ENCODE peak calls at places on chromosomes 6 and 20, in seven cellular contexts. One of them, this sample, is unnamed.
A peak's percentile ranks its signal among the peaks of the same experiment; 100 is the strongest.

GRCh38 chr20:37669062-37669772 is 24.6 kb upstream of the CTNNBL1 start:
- DNase-seq in MCF 10A: peak; percentile 24
- DNase-seq in hypothalamus: no peak
- DNase-seq in NCI-H1092 treated with DMSO at 0.1 percent for 48 hours: peak; percentile 51
- DNase-seq in naive thymus-derived CD4-positive, alpha-beta T cell: no peak
- DNase-seq in left ventricle myocardium inferior: no peak
- DNase-seq in HFF-Myc: peak; percentile 7
- DNase-seq in this sample: no peak

GRCh38 chr6:119036076-119036475 is 42.4 kb downstream of the FAM184A start:
- DNase-seq in MCF 10A: no peak
- DNase-seq in NCI-H1092 treated with DMSO at 0.1 percent for 48 hours: no peak
- DNase-seq in naive thymus-derived CD4-positive, alpha-beta T cell: no peak
- DNase-seq in hypothalamus: no peak
- DNase-seq in left ventricle myocardium inferior: no peak
- DNase-seq in HFF-Myc: no peak
- DNase-seq in this sample: no peak

GRCh38 chr6:144581807-144582537 is 296.8 kb downstream of the UTRN start:
- DNase-seq in naive thymus-derived CD4-positive, alpha-beta T cell: peak; percentile 40
- DNase-seq in NCI-H1092 treated with DMSO at 0.1 percent for 48 hours: peak; percentile 47
- DNase-seq in left ventricle myocardium inferior: no peak
- DNase-seq in MCF 10A: peak; percentile 13
- DNase-seq in HFF-Myc: no peak
- DNase-seq in hypothalamus: no peak
- DNase-seq in this sample: peak; percentile 49

GRCh38 chr20:35886537-35886936 is 67.8 kb downstream of the SCAND1 start:
- DNase-seq in naive thymus-derived CD4-positive, alpha-beta T cell: no peak
- DNase-seq in HFF-Myc: no peak
- DNase-seq in MCF 10A: no peak
- DNase-seq in left ventricle myocardium inferior: peak; percentile 57
- DNase-seq in NCI-H1092 treated with DMSO at 0.1 percent for 48 hours: no peak
- DNase-seq in hypothalamus: no peak
- DNase-seq in this sample: no peak

GRCh38 chr20:58094698-58095097 is 133.8 kb downstream of the ANKRD60 start:
- DNase-seq in NCI-H1092 treated with DMSO at 0.1 percent for 48 hours: no peak
- DNase-seq in HFF-Myc: no peak
- DNase-seq in left ventricle myocardium inferior: no peak
- DNase-seq in naive thymus-derived CD4-positive, alpha-beta T cell: no peak
- DNase-seq in MCF 10A: no peak
- DNase-seq in hypothalamus: no peak
- DNase-seq in this sample: no peak

GRCh38 chr20:23126281-23127061 is 40.3 kb upstream of the CD93 start:
- DNase-seq in HFF-Myc: no peak
- DNase-seq in hypothalamus: no peak
- DNase-seq in naive thymus-derived CD4-positive, alpha-beta T cell: no peak
- DNase-seq in MCF 10A: no peak
- DNase-seq in NCI-H1092 treated with DMSO at 0.1 percent for 48 hours: no peak
- DNase-seq in left ventricle myocardium inferior: no peak
- DNase-seq in this sample: no peak

GRCh38 chr20:19658137-19658536 is 99.9 kb upstream of the RIN2 start:
- DNase-seq in hypothalamus: no peak
- DNase-seq in NCI-H1092 treated with DMSO at 0.1 percent for 48 hours: no peak
- DNase-seq in MCF 10A: no peak
- DNase-seq in left ventricle myocardium inferior: no peak
- DNase-seq in naive thymus-derived CD4-positive, alpha-beta T cell: no peak
- DNase-seq in HFF-Myc: no peak
- DNase-seq in this sample: no peak

GRCh38 chr20:31566658-31567379 is 38.3 kb upstream of the ID1 start:
- DNase-seq in naive thymus-derived CD4-positive, alpha-beta T cell: no peak
- DNase-seq in HFF-Myc: no peak
- DNase-seq in hypothalamus: no peak
- DNase-seq in left ventricle myocardium inferior: no peak
- DNase-seq in NCI-H1092 treated with DMSO at 0.1 percent for 48 hours: peak; percentile 33
- DNase-seq in MCF 10A: peak; percentile 88
- DNase-seq in this sample: peak; percentile 40

GRCh38 chr6:32046450-32047083 is 8.4 kb downstream of the CYP21A2 start:
- DNase-seq in naive thymus-derived CD4-positive, alpha-beta T cell: no peak
- DNase-seq in HFF-Myc: no peak
- DNase-seq in MCF 10A: peak; percentile 25
- DNase-seq in NCI-H1092 treated with DMSO at 0.1 percent for 48 hours: peak; percentile 3
- DNase-seq in hypothalamus: peak; percentile 67
- DNase-seq in left ventricle myocardium inferior: peak; percentile 40
- DNase-seq in this sample: no peak

GRCh38 chr20:49766979-49767419 is 45.6 kb upstream of the SLC9A8 start:
- DNase-seq in left ventricle myocardium inferior: no peak
- DNase-seq in HFF-Myc: no peak
- DNase-seq in naive thymus-derived CD4-positive, alpha-beta T cell: no peak
- DNase-seq in hypothalamus: no peak
- DNase-seq in NCI-H1092 treated with DMSO at 0.1 percent for 48 hours: no peak
- DNase-seq in MCF 10A: peak; percentile 33
- DNase-seq in this sample: no peak

GRCh38 chr20:8721098-8721497 is 347.8 kb upstream of the PLCB4 start:
- DNase-seq in NCI-H1092 treated with DMSO at 0.1 percent for 48 hours: peak; percentile 37
- DNase-seq in HFF-Myc: peak; percentile 45
- DNase-seq in hypothalamus: no peak
- DNase-seq in MCF 10A: peak; percentile 63
- DNase-seq in left ventricle myocardium inferior: peak; percentile 15
- DNase-seq in naive thymus-derived CD4-positive, alpha-beta T cell: peak; percentile 31
- DNase-seq in this sample: peak; percentile 84

GRCh38 chr6:55182016-55182650 is 7.8 kb downstream of the HCRTR2 start:
- DNase-seq in HFF-Myc: no peak
- DNase-seq in left ventricle myocardium inferior: no peak
- DNase-seq in hypothalamus: no peak
- DNase-seq in naive thymus-derived CD4-positive, alpha-beta T cell: no peak
- DNase-seq in MCF 10A: no peak
- DNase-seq in NCI-H1092 treated with DMSO at 0.1 percent for 48 hours: no peak
- DNase-seq in this sample: no peak

GRCh38 chr6:87274660-87275273 is 47.6 kb upstream of the SMIM8 start:
- DNase-seq in MCF 10A: peak; percentile 26
- DNase-seq in hypothalamus: no peak
- DNase-seq in HFF-Myc: peak; percentile 21
- DNase-seq in left ventricle myocardium inferior: no peak
- DNase-seq in naive thymus-derived CD4-positive, alpha-beta T cell: no peak
- DNase-seq in NCI-H1092 treated with DMSO at 0.1 percent for 48 hours: no peak
- DNase-seq in this sample: no peak

GRCh38 chr6:56555438-56555872 is 87.2 kb downstream of the DST start:
- DNase-seq in HFF-Myc: no peak
- DNase-seq in NCI-H1092 treated with DMSO at 0.1 percent for 48 hours: peak; percentile 60
- DNase-seq in MCF 10A: no peak
- DNase-seq in naive thymus-derived CD4-positive, alpha-beta T cell: no peak
- DNase-seq in hypothalamus: no peak
- DNase-seq in left ventricle myocardium inferior: peak; percentile 17
- DNase-seq in this sample: peak; percentile 50

GRCh38 chr6:169253745-169254238 is at the start of gene THBS2:
- DNase-seq in naive thymus-derived CD4-positive, alpha-beta T cell: no peak
- DNase-seq in NCI-H1092 treated with DMSO at 0.1 percent for 48 hours: no peak
- DNase-seq in hypothalamus: no peak
- DNase-seq in left ventricle myocardium inferior: peak; percentile 56
- DNase-seq in MCF 10A: no peak
- DNase-seq in HFF-Myc: peak; percentile 78
- DNase-seq in this sample: no peak

GRCh38 chr20:37577972-37578371 is 50.3 kb upstream of the BLCAP start:
- DNase-seq in hypothalamus: no peak
- DNase-seq in MCF 10A: no peak
- DNase-seq in naive thymus-derived CD4-positive, alpha-beta T cell: no peak
- DNase-seq in NCI-H1092 treated with DMSO at 0.1 percent for 48 hours: no peak
- DNase-seq in HFF-Myc: no peak
- DNase-seq in left ventricle myocardium inferior: no peak
- DNase-seq in this sample: no peak

GRCh38 chr20:24389686-24390085 is 79.7 kb upstream of the SYNDIG1 start:
- DNase-seq in left ventricle myocardium inferior: no peak
- DNase-seq in NCI-H1092 treated with DMSO at 0.1 percent for 48 hours: no peak
- DNase-seq in hypothalamus: peak; percentile 58
- DNase-seq in MCF 10A: no peak
- DNase-seq in naive thymus-derived CD4-positive, alpha-beta T cell: peak; percentile 83
- DNase-seq in HFF-Myc: no peak
- DNase-seq in this sample: no peak

GRCh38 chr6:30725713-30726505 is 5.8 kb downstream of the TUBB start:
- DNase-seq in MCF 10A: no peak
- DNase-seq in left ventricle myocardium inferior: no peak
- DNase-seq in hypothalamus: no peak
- DNase-seq in NCI-H1092 treated with DMSO at 0.1 percent for 48 hours: no peak
- DNase-seq in HFF-Myc: no peak
- DNase-seq in naive thymus-derived CD4-positive, alpha-beta T cell: no peak
- DNase-seq in this sample: no peak

GRCh38 chr20:17939622-17940446 is 28.8 kb downstream of the SNX5 start:
- DNase-seq in NCI-H1092 treated with DMSO at 0.1 percent for 48 hours: no peak
- DNase-seq in MCF 10A: no peak
- DNase-seq in naive thymus-derived CD4-positive, alpha-beta T cell: no peak
- DNase-seq in HFF-Myc: no peak
- DNase-seq in hypothalamus: no peak
- DNase-seq in left ventricle myocardium inferior: no peak
- DNase-seq in this sample: no peak

GRCh38 chr20:21437816-21438215 is 40.5 kb upstream of the NKX2-4 start:
- DNase-seq in naive thymus-derived CD4-positive, alpha-beta T cell: no peak
- DNase-seq in MCF 10A: no peak
- DNase-seq in hypothalamus: no peak
- DNase-seq in left ventricle myocardium inferior: no peak
- DNase-seq in HFF-Myc: no peak
- DNase-seq in NCI-H1092 treated with DMSO at 0.1 percent for 48 hours: no peak
- DNase-seq in this sample: no peak

GRCh38 chr6:52325695-52326471 is 36.1 kb upstream of the PAQR8 start:
- DNase-seq in HFF-Myc: no peak
- DNase-seq in naive thymus-derived CD4-positive, alpha-beta T cell: no peak
- DNase-seq in hypothalamus: no peak
- DNase-seq in left ventricle myocardium inferior: no peak
- DNase-seq in MCF 10A: no peak
- DNase-seq in NCI-H1092 treated with DMSO at 0.1 percent for 48 hours: no peak
- DNase-seq in this sample: no peak

GRCh38 chr6:84825461-84825860 is 61.1 kb upstream of the TBX18 start:
- DNase-seq in NCI-H1092 treated with DMSO at 0.1 percent for 48 hours: no peak
- DNase-seq in left ventricle myocardium inferior: no peak
- DNase-seq in hypothalamus: no peak
- DNase-seq in MCF 10A: peak; percentile 90
- DNase-seq in HFF-Myc: peak; percentile 29
- DNase-seq in naive thymus-derived CD4-positive, alpha-beta T cell: no peak
- DNase-seq in this sample: no peak

GRCh38 chr6:72260489-72260888 is 361.4 kb upstream of the KCNQ5 start:
- DNase-seq in MCF 10A: no peak
- DNase-seq in left ventricle myocardium inferior: no peak
- DNase-seq in HFF-Myc: no peak
- DNase-seq in naive thymus-derived CD4-positive, alpha-beta T cell: no peak
- DNase-seq in hypothalamus: no peak
- DNase-seq in NCI-H1092 treated with DMSO at 0.1 percent for 48 hours: no peak
- DNase-seq in this sample: no peak

GRCh38 chr6:105675715-105676397 is 273.0 kb upstream of the PREP start:
- DNase-seq in HFF-Myc: peak; percentile 82
- DNase-seq in left ventricle myocardium inferior: no peak
- DNase-seq in MCF 10A: peak; percentile 60
- DNase-seq in NCI-H1092 treated with DMSO at 0.1 percent for 48 hours: no peak
- DNase-seq in naive thymus-derived CD4-positive, alpha-beta T cell: no peak
- DNase-seq in hypothalamus: no peak
- DNase-seq in this sample: peak; percentile 97

GRCh38 chr6:101393291-101394251 is at the start of gene GRIK2:
- DNase-seq in left ventricle myocardium inferior: no peak
- DNase-seq in hypothalamus: no peak
- DNase-seq in HFF-Myc: no peak
- DNase-seq in NCI-H1092 treated with DMSO at 0.1 percent for 48 hours: peak; percentile 70
- DNase-seq in naive thymus-derived CD4-positive, alpha-beta T cell: no peak
- DNase-seq in MCF 10A: peak; percentile 59
- DNase-seq in this sample: peak; percentile 69

GRCh38 chr20:2246081-2246491 is 49.7 kb upstream of the TGM3 start:
- DNase-seq in MCF 10A: no peak
- DNase-seq in HFF-Myc: no peak
- DNase-seq in naive thymus-derived CD4-positive, alpha-beta T cell: no peak
- DNase-seq in left ventricle myocardium inferior: no peak
- DNase-seq in hypothalamus: no peak
- DNase-seq in NCI-H1092 treated with DMSO at 0.1 percent for 48 hours: peak; percentile 30
- DNase-seq in this sample: no peak

GRCh38 chr6:150175611-150176151 is 32.8 kb downstream of the PPP1R14C start:
- DNase-seq in HFF-Myc: no peak
- DNase-seq in NCI-H1092 treated with DMSO at 0.1 percent for 48 hours: no peak
- DNase-seq in hypothalamus: no peak
- DNase-seq in left ventricle myocardium inferior: no peak
- DNase-seq in naive thymus-derived CD4-positive, alpha-beta T cell: no peak
- DNase-seq in MCF 10A: no peak
- DNase-seq in this sample: no peak

GRCh38 chr6:112606726-112607125 is 259.6 kb downstream of the RFPL4B start:
- DNase-seq in MCF 10A: no peak
- DNase-seq in NCI-H1092 treated with DMSO at 0.1 percent for 48 hours: no peak
- DNase-seq in HFF-Myc: no peak
- DNase-seq in naive thymus-derived CD4-positive, alpha-beta T cell: no peak
- DNase-seq in hypothalamus: no peak
- DNase-seq in left ventricle myocardium inferior: no peak
- DNase-seq in this sample: no peak

GRCh38 chr20:25695532-25696383 is 895 bp downstream of the ZNF337 start:
- DNase-seq in left ventricle myocardium inferior: no peak
- DNase-seq in MCF 10A: peak; percentile 29
- DNase-seq in HFF-Myc: no peak
- DNase-seq in naive thymus-derived CD4-positive, alpha-beta T cell: no peak
- DNase-seq in hypothalamus: no peak
- DNase-seq in NCI-H1092 treated with DMSO at 0.1 percent for 48 hours: no peak
- DNase-seq in this sample: no peak

GRCh38 chr20:57652865-57653545 is 32.8 kb upstream of the ZBP1 start:
- DNase-seq in NCI-H1092 treated with DMSO at 0.1 percent for 48 hours: no peak
- DNase-seq in naive thymus-derived CD4-positive, alpha-beta T cell: no peak
- DNase-seq in left ventricle myocardium inferior: no peak
- DNase-seq in MCF 10A: no peak
- DNase-seq in HFF-Myc: no peak
- DNase-seq in hypothalamus: no peak
- DNase-seq in this sample: no peak

GRCh38 chr20:21411725-21412124 is 14.4 kb upstream of the NKX2-4 start:
- DNase-seq in HFF-Myc: no peak
- DNase-seq in hypothalamus: no peak
- DNase-seq in naive thymus-derived CD4-positive, alpha-beta T cell: no peak
- DNase-seq in left ventricle myocardium inferior: no peak
- DNase-seq in NCI-H1092 treated with DMSO at 0.1 percent for 48 hours: no peak
- DNase-seq in MCF 10A: no peak
- DNase-seq in this sample: no peak

GRCh38 chr20:23415958-23416583 is 5.2 kb downstream of the NAPB start:
- DNase-seq in naive thymus-derived CD4-positive, alpha-beta T cell: no peak
- DNase-seq in MCF 10A: peak; percentile 58
- DNase-seq in left ventricle myocardium inferior: no peak
- DNase-seq in NCI-H1092 treated with DMSO at 0.1 percent for 48 hours: no peak
- DNase-seq in HFF-Myc: no peak
- DNase-seq in hypothalamus: no peak
- DNase-seq in this sample: no peak

GRCh38 chr6:161254754-161255253 is 19.1 kb downstream of the AGPAT4 start:
- DNase-seq in left ventricle myocardium inferior: no peak
- DNase-seq in MCF 10A: no peak
- DNase-seq in naive thymus-derived CD4-positive, alpha-beta T cell: no peak
- DNase-seq in NCI-H1092 treated with DMSO at 0.1 percent for 48 hours: no peak
- DNase-seq in HFF-Myc: no peak
- DNase-seq in hypothalamus: no peak
- DNase-seq in this sample: no peak

GRCh38 chr6:5592911-5593519 is 331.7 kb downstream of the FARS2 start:
- DNase-seq in HFF-Myc: no peak
- DNase-seq in left ventricle myocardium inferior: no peak
- DNase-seq in MCF 10A: no peak
- DNase-seq in hypothalamus: no peak
- DNase-seq in NCI-H1092 treated with DMSO at 0.1 percent for 48 hours: no peak
- DNase-seq in naive thymus-derived CD4-positive, alpha-beta T cell: no peak
- DNase-seq in this sample: no peak

GRCh38 chr6:143410859-143411270 is 39.6 kb downstream of the ADAT2 start:
- DNase-seq in left ventricle myocardium inferior: no peak
- DNase-seq in HFF-Myc: no peak
- DNase-seq in hypothalamus: no peak
- DNase-seq in NCI-H1092 treated with DMSO at 0.1 percent for 48 hours: no peak
- DNase-seq in MCF 10A: peak; percentile 65
- DNase-seq in naive thymus-derived CD4-positive, alpha-beta T cell: no peak
- DNase-seq in this sample: no peak

GRCh38 chr20:20364016-20364746 is 3.7 kb upstream of the INSM1 start:
- DNase-seq in hypothalamus: no peak
- DNase-seq in HFF-Myc: no peak
- DNase-seq in naive thymus-derived CD4-positive, alpha-beta T cell: no peak
- DNase-seq in MCF 10A: no peak
- DNase-seq in NCI-H1092 treated with DMSO at 0.1 percent for 48 hours: peak; percentile 94
- DNase-seq in left ventricle myocardium inferior: no peak
- DNase-seq in this sample: peak; percentile 97

GRCh38 chr6:22029169-22029568 is 267.7 kb downstream of the PRL start:
- DNase-seq in HFF-Myc: no peak
- DNase-seq in left ventricle myocardium inferior: no peak
- DNase-seq in hypothalamus: no peak
- DNase-seq in NCI-H1092 treated with DMSO at 0.1 percent for 48 hours: no peak
- DNase-seq in MCF 10A: peak; percentile 7
- DNase-seq in naive thymus-derived CD4-positive, alpha-beta T cell: no peak
- DNase-seq in this sample: no peak

GRCh38 chr6:111809264-111809663 is 64.0 kb downstream of the FYN start:
- DNase-seq in HFF-Myc: peak; percentile 43
- DNase-seq in hypothalamus: no peak
- DNase-seq in naive thymus-derived CD4-positive, alpha-beta T cell: no peak
- DNase-seq in left ventricle myocardium inferior: no peak
- DNase-seq in NCI-H1092 treated with DMSO at 0.1 percent for 48 hours: no peak
- DNase-seq in MCF 10A: peak; percentile 9
- DNase-seq in this sample: no peak

This sample was measured in NCI-H748 treated with DMSO at 0.1 percent for 48 hours.